ENCODE peak calls at places on chromosomes 12 and 14, in five cellular contexts. K is neural progenitor cell, S is HCT116, B is stomach, V is transverse colon. P is an unnamed sample. For H3K36me3, the result is how much of the 10 kb centered on the place peaks cover.

GRCh38 chr12:46788247-46788887 is 37.4 kb downstream of the SLC38A4 start:
- DNase-seq in K (no peak), S (no peak), B (no peak), V (no peak), P (no peak)

GRCh38 chr14:66315548-66315947 is 170.6 kb upstream of the CCDC196 start:
- DNase-seq in K (peak), S (no peak), B (no peak), V (no peak), P (no peak)

GRCh38 chr12:4274396-4274959 is 916 bp downstream of the CCND2 start:
- DNase-seq in K (peak), S (no peak), B (no peak), V (no peak), P (no peak)

GRCh38 chr12:57127101-57127709 is 1.1 kb upstream of the LRP1 start:
- DNase-seq in K (peak), S (peak), B (peak), V (peak), P (no peak)

GRCh38 chr12:2804390-2805145 is 7.9 kb upstream of the ITFG2 start:
- DNase-seq in K (no peak), S (no peak), B (no peak), V (no peak), P (no peak)

GRCh38 chr12:92059976-92060375 is 85.7 kb downstream of the BTG1 start:
- DNase-seq in K (no peak), S (no peak), B (no peak), V (no peak), P (no peak)

GRCh38 chr12:124390442-124391116 is 95.7 kb downstream of the RFLNA start:
- DNase-seq in K (no peak), S (peak), B (peak), V (peak), P (no peak)

GRCh38 chr12:28237423-28237822 is 47.2 kb downstream of the CCDC91 start:
- DNase-seq in K (no peak), S (no peak), B (no peak), V (no peak), P (no peak)

GRCh38 chr12:92466391-92467305 is 236.1 kb upstream of the PLEKHG7 start:
- DNase-seq in K (peak), S (no peak), B (no peak), V (peak), P (no peak)

GRCh38 chr12:14384783-14385638 is 19.5 kb downstream of the ATF7IP start:
- DNase-seq in K (peak), S (peak), B (peak), V (peak), P (peak)

GRCh38 chr14:24741871-24742270 is 107.9 kb upstream of the GZMB start:
- DNase-seq in K (no peak), S (no peak), B (no peak), V (no peak), P (no peak)

GRCh38 chr14:81784084-81784483 is 250.4 kb upstream of the SEL1L start:
- DNase-seq in K (no peak), S (no peak), B (no peak), V (no peak), P (no peak)

GRCh38 chr12:79415754-79416435 is 274.9 kb downstream of the PAWR start:
- DNase-seq in K (no peak), S (no peak), B (peak), V (peak), P (no peak)

GRCh38 chr14:69711471-69712216 is 55.3 kb upstream of the SRSF5 start:
- DNase-seq in K (no peak), S (no peak), B (no peak), V (peak), P (no peak)

GRCh38 chr12:26473291-26473690 is 277.9 kb downstream of the SSPN start:
- DNase-seq in K (no peak), S (no peak), B (no peak), V (no peak), P (peak)

GRCh38 chr14:21071225-21072041 is 1.3 kb downstream of the ARHGEF40 start:
- DNase-seq in K (peak), S (no peak), B (peak), V (peak), P (no peak)

GRCh38 chr14:77610553-77610952 is 5.9 kb downstream of the SPTLC2 start:
- DNase-seq in K (no peak), S (no peak), B (no peak), V (no peak), P (no peak)

GRCh38 chr12:57522887-57523705 is 472 bp downstream of the MBD6 start:
- DNase-seq in K (no peak), S (no peak), B (peak), V (peak), P (no peak)

GRCh38 chr12:25054076-25054782 is 105.3 kb upstream of the BCAT1 start:
- DNase-seq in K (no peak), S (no peak), B (no peak), V (no peak), P (no peak)

DNA sequence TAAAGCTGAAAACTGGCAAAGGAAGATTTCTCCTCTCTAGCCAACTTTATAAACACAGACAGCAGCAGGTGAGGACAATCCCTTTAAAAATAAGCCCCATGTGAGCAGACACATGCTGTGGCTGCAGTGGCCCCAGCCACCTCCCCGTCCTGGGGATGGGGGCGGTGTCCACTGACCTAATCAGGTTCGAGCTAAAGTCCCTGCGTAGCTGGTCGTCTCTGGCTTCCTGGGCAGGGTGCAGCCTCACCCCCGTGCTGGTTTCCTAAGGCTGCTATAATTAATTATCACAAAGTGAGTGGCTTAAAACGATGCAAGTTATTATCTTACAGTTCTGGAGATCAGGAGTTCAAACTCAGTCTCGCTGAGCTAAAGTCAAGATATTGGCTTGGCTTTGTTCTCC is 1.0 kb downstream of the BDKRB1 start:
- DNase-seq in K (no peak), S (no peak), B (no peak), V (no peak), P (no peak)
- H3K4me3 ChIP-seq in K (no peak), S (no peak), B (no peak), V (no peak), P (no peak)

DNA sequence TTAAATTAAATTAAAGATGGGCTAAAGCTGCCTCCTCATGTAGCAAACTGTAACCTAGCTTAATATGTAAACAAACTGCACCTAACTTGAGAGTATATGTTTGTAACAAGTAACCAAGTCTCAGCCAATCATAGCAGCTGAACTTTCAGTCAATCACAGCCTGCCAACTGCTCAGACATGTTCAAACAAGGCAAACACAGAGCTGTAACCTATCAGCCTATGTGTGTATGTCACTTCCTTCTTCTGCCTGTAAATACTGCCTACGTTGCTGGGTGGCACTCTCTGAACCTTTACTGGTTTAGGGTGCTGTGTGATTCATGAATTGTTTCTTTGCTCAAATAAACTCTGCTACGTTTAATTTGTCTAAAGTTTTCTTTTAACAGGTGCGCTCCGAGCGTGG is 2.9 kb downstream of the SERPINA6 start:
- DNase-seq in K (no peak), S (no peak), B (no peak), V (peak), P (no peak)
- TF ChIP-seq CTCF in K (no peak), S (no peak), B (no peak), V (no peak), P (no peak)

GRCh38 chr14:52640137-52640536 is 55.2 kb downstream of the ERO1A start:
- DNase-seq in K (no peak), S (no peak), B (no peak), V (no peak), P (no peak)

GRCh38 chr14:52641745-52642144 is 53.6 kb downstream of the ERO1A start:
- DNase-seq in K (no peak), S (no peak), B (no peak), V (no peak), P (no peak)
- H3K36me3 ChIP-seq in K (under half), S (under half), B (half or more), V (under half), P (under half)

DNA sequence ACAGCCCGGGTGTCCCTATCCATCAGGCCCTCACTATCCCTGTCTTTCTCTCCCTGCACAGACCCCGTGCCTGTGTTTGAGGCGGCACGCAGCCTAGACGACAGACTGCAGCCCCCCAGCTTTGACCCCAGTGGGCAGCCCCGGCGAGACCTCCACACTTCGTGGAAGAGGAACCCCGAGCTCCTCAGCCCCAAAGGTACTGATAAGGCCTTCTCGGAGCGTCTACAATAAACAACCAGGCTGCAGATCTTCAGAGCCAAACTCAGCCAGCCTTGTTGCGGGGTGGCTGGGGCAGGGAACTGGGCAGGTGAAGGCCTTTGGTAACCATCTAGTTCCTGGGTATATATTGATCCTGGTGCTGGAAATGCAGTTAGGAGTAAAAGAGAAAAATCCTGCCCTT is 77.5 kb downstream of the PHETA1 start:
- DNase-seq in K (no peak), S (no peak), B (no peak), V (no peak), P (no peak)
- H3K4me3 ChIP-seq in K (no peak), S (no peak), B (no peak), V (no peak), P (no peak)

DNA sequence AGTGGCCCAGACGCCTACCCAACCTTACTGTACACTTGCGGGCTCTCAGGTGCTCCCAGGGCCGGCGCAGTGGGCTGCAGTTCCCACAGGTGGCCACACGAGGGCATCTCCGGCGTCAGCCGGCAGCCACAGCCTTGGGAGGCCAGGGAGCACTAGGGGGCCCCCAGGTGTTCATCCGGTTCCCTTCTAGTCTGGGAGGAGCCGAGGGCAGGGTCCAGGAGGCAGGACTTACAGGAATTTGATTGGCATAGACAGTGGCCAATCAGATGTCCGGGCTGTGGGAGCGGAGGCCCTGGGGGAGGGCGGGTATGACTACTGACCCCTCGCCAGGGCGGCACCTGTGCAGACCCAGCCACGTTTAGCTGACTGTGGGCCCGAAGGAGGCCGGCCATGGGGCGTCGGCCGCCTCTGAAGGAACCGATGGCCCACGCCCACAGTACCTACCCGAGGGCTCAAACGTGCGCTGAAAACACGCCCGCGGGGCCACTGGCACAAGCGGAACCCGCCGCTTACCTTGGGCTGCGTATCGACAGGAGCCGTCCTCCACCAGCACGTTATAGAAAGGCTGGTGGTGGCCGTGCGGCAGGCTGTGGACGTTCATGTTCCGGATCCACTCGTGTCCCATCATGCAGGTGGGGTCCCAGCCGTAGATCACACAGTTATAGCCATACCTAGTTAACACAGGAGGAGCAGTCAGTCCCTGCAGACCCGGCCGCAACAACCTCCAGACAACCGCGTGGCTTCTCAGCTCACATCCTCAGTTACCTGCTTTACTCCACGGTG is 34.8 kb downstream of the FBXO21 start:
- DNase-seq in K (peak), S (peak), B (peak), V (peak), P (no peak)
- TF ChIP-seq CTCF in K (peak), S (peak), B (peak), V (peak), P (peak)

GRCh38 chr14:67335781-67336180 is 23.8 kb downstream of the ATP6V1D start:
- DNase-seq in K (peak), S (peak), B (no peak), V (no peak), P (no peak)
- H3K36me3 ChIP-seq in K (under half), S (under half), B (half or more), V (half or more), P (under half)

GRCh38 chr12:53966070-53966384 is 6.9 kb upstream of the HOXC11 start:
- DNase-seq in K (no peak), S (no peak), B (no peak), V (no peak), P (no peak)

GRCh38 chr12:53966385-53967133 is 6.4 kb upstream of the HOXC11 start:
- DNase-seq in K (no peak), S (no peak), B (no peak), V (no peak), P (no peak)

GRCh38 chr12:53963434-53964314 is 9.0 kb downstream of the HOXC12 start:
- DNase-seq in K (no peak), S (no peak), B (no peak), V (no peak), P (no peak)

GRCh38 chr12:53964315-53964713 is 8.6 kb upstream of the HOXC11 start:
- DNase-seq in K (no peak), S (no peak), B (no peak), V (no peak), P (no peak)

GRCh38 chr12:53965251-53966069 is 7.5 kb upstream of the HOXC11 start:
- DNase-seq in K (no peak), S (no peak), B (no peak), V (no peak), P (no peak)
- H3K4me3 ChIP-seq in K (no peak), S (no peak), B (no peak), V (no peak), P (no peak)

DNA sequence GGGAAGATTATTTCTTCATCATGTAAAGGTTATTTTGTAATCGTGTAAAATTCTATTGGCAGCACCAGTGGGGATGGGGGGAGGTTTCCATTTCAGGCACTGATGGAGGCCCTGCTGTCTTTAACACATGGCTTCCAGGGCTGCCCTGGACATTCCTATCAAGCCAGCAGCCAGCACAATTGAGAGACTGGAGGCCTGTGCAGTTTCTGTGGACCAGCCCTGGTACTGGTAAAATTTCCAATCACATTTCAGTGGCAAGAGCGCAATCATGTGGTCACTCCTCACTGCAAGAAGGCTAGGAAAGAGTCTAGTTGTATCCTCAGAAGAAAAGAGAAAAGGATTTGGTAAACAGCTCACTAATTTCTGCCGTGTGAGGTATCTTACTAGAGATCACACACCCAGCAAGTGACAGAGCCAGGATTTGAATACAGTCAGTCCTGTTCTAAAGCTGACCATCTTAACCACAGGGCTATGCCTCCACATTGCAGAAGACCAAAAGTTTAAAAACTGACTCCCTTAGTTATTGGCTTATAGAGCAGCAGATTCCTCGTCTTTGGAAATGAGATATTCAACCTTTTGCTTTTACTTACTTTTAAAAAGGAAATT is 179.4 kb upstream of the ARHGAP5 start:
- DNase-seq in K (peak), S (no peak), B (no peak), V (peak), P (no peak)
- TF ChIP-seq CTCF in K (no peak), S (no peak), B (no peak), V (no peak), P (no peak)

GRCh38 chr12:132063491-132063890 is 80.6 kb downstream of the DDX51 start:
- DNase-seq in K (no peak), S (no peak), B (no peak), V (no peak), P (no peak)
- H3K36me3 ChIP-seq in K (under half), S (under half), B (half or more), V (under half), P (under half)

GRCh38 chr12:10272466-10272865 is 35.2 kb upstream of the KLRD1 start:
- DNase-seq in K (no peak), S (no peak), B (no peak), V (no peak), P (no peak)
- H3K4me3 ChIP-seq in K (no peak), S (no peak), B (no peak), V (no peak), P (no peak)